ENCODE peak calls at places on chromosomes 1 and 21, in seven cellular contexts. S is CD14-positive monocyte, A is bronchial epithelial cell, N is PC-3, V is neural crest cell, M is uterus, D is GM10248. Z is an unnamed sample.

GRCh38 chr1:178580096-178580495 is 67.2 kb downstream of the TEX35 start:
- DNase-seq in A (no peak), D (no peak), M (no peak), S (no peak), V (no peak), N (no peak), Z (no peak)

GRCh38 chr1:109083923-109084322 is 6.6 kb upstream of the TMEM167B start:
- DNase-seq in A (no peak), S (no peak), M (no peak), V (peak; percentile 22), D (no peak), N (no peak), Z (no peak)

GRCh38 chr1:155729031-155729898 is 40.4 kb downstream of the DAP3 start:
- DNase-seq in A (peak; percentile 68), D (peak; percentile 28), N (peak; percentile 85), M (no peak), S (peak; percentile 52), V (peak; percentile 57), Z (peak; percentile 19)

GRCh38 chr1:16724718-16725438 is 15.4 kb upstream of the RNU1-4 start:
- DNase-seq in D (peak; percentile 29), N (peak; percentile 1), M (no peak), V (no peak), A (no peak), S (no peak), Z (peak; percentile 35)

GRCh38 chr1:24868016-24868875 is 61.8 kb downstream of the RUNX3 start:
- DNase-seq in M (no peak), A (no peak), D (no peak), V (no peak), S (no peak), N (no peak), Z (no peak)

GRCh38 chr1:64062529-64062928 is 140.9 kb upstream of the UBE2U start:
- DNase-seq in M (no peak), A (no peak), N (no peak), V (no peak), D (no peak), S (no peak), Z (no peak)

GRCh38 chr1:246961939-246962373 is 30.2 kb upstream of the AHCTF1 start:
- DNase-seq in V (no peak), S (peak; percentile 92), N (no peak), D (no peak), A (no peak), M (no peak), Z (peak; percentile 15)

GRCh38 chr21:41964171-41964570 is 10.4 kb upstream of the C2CD2 start:
- DNase-seq in D (no peak), V (no peak), A (no peak), M (no peak), N (no peak), S (no peak), Z (no peak)

GRCh38 chr1:88451856-88452255 is 232.2 kb upstream of the PKN2 start:
- DNase-seq in N (no peak), V (no peak), D (no peak), A (no peak), M (no peak), S (no peak), Z (no peak)

GRCh38 chr1:103218821-103219220 is 110.5 kb upstream of the COL11A1 start:
- DNase-seq in M (no peak), N (no peak), A (no peak), S (no peak), V (no peak), D (no peak), Z (no peak)

GRCh38 chr1:11796036-11796828 is 9.5 kb downstream of the MTHFR start:
- DNase-seq in V (no peak), S (no peak), A (no peak), N (no peak), D (no peak), M (no peak), Z (no peak)

GRCh38 chr1:153944005-153944821 is 2.3 kb downstream of the DENND4B start:
- DNase-seq in M (no peak), S (peak; percentile 83), N (no peak), D (no peak), A (no peak), V (no peak), Z (no peak)

GRCh38 chr1:177274687-177275211 is 104.0 kb downstream of the BRINP2 start:
- DNase-seq in S (no peak), M (peak; percentile 28), V (no peak), D (no peak), A (no peak), N (peak; percentile 74), Z (no peak)

GRCh38 chr1:145956776-145957442 is 908 bp downstream of the LIX1L start:
- DNase-seq in M (peak; percentile 66), N (no peak), S (no peak), A (no peak), V (no peak), D (no peak), Z (peak; percentile 33)

GRCh38 chr1:7229696-7230095 is 444.4 kb downstream of the CAMTA1 start:
- DNase-seq in A (no peak), N (no peak), D (no peak), M (no peak), V (no peak), S (no peak), Z (no peak)

GRCh38 chr1:161098161-161099068 is at the start of gene KLHDC9:
- DNase-seq in A (peak; percentile 64), M (peak; percentile 78), N (peak; percentile 96), S (peak; percentile 37), V (peak; percentile 74), D (peak; percentile 95), Z (peak; percentile 96)
- TF ChIP-seq CTCF in A (peak; percentile 32), M (peak; percentile 26), N (no peak), S (no peak), V (peak; percentile 29), D (peak; percentile 16), Z (no peak)

GRCh38 chr1:96080925-96081324 is 640.7 kb upstream of the PTBP2 start:
- DNase-seq in V (no peak), S (no peak), D (no peak), N (peak; percentile 43), A (no peak), M (no peak), Z (no peak)
- TF ChIP-seq CTCF in V (no peak), S (no peak), D (no peak), N (peak; percentile 51), A (no peak), M (no peak), Z (no peak)

GRCh38 chr1:91883470-91883869 is 2.5 kb downstream of the TGFBR3 start:
- DNase-seq in N (peak; percentile 68), M (no peak), S (no peak), A (peak; percentile 47), V (no peak), D (peak; percentile 48), Z (peak; percentile 60)
- TF ChIP-seq CTCF in N (peak; percentile 76), M (peak; percentile 53), S (peak; percentile 29), A (peak; percentile 39), V (peak; percentile 53), D (peak; percentile 45), Z (no peak)

DNA sequence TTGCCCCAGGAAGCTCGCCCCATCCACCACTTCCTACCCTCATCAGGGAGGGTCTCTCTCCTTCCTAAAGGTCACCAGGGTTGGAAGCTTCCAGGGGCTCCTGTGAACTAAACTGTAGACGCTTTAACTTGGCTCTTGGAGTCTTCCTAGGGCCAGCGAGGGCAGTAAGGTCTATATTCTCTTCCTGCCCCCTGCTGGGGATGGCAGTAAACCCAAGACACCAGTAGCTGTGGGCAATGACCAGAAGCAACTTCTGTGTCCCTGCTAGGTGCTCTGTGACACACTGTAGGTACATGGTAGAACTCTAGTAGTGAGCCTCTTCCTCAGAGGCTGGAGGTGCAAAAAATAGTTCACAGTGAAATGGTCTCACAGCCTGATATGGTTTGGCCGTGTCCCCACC is 30.0 kb downstream of the KCND3 start:
- DNase-seq in S (no peak), N (no peak), A (no peak), V (no peak), D (no peak), M (no peak), Z (no peak)
- TF ChIP-seq CTCF in S (no peak), N (peak; percentile 8), A (peak; percentile 49), V (no peak), D (no peak), M (no peak), Z (no peak)

GRCh38 chr1:20137604-20138003 is 1.5 kb upstream of the PLA2G2F start:
- DNase-seq in N (peak; percentile 15), S (peak; percentile 23), D (no peak), V (no peak), A (no peak), M (no peak), Z (no peak)
- TF ChIP-seq CTCF in N (no peak), S (no peak), D (no peak), V (no peak), A (no peak), M (no peak), Z (no peak)

GRCh38 chr1:61054636-61055035 is 27.7 kb upstream of the NFIA start:
- DNase-seq in N (no peak), S (no peak), D (no peak), M (no peak), A (no peak), V (no peak), Z (no peak)

GRCh38 chr1:61058477-61059245 is 23.7 kb upstream of the NFIA start:
- DNase-seq in M (no peak), S (no peak), V (no peak), A (peak; percentile 90), N (no peak), D (no peak), Z (no peak)

GRCh38 chr1:61055110-61055614 is 27.2 kb upstream of the NFIA start:
- DNase-seq in A (peak; percentile 79), S (no peak), D (no peak), N (peak; percentile 26), V (no peak), M (no peak), Z (no peak)

GRCh38 chr1:61053712-61054608 is 28.4 kb upstream of the NFIA start:
- DNase-seq in D (peak; percentile 16), M (peak; percentile 34), V (no peak), S (no peak), A (no peak), N (no peak), Z (no peak)

DNA sequence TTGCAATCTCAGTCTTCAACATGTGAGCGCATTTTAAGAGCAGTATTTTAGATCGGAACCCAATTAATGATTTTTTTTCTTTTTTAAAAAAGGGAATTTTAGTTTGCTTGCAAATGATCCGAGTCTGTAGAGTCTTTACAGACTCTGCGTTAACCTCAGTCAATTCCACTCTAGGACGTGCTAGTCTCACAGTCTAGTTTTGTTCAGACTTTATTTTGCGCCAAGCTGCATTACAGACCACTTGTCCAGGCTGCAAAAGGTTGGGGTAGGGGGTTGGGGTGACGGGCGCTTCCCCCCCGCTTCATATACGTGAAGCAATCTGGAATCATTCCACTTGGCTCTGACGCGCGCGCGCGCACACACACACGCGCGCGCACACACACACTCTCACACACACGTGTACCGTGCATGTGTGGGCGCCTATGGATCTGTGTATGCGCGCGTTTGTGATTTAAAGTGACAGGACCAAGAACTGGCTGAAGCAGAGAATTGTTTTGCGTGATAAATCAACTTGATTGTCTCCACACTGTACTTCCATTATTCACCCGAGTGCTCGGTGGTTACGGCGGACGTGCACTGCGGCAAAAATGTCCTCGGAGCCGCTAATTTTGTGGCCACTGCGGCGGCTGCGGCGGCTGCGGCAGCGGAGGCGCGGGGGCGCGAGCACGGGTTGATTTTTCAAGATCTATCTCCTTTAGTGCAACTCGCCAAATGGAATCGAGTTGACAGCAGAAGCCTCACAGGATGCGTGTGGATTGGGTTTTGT is 25.5 kb upstream of the NFIA start:
- DNase-seq in M (peak; percentile 60), V (no peak), A (peak; percentile 42), S (no peak), D (no peak), N (peak; percentile 65), Z (no peak)
- TF ChIP-seq CTCF in M (no peak), V (no peak), A (no peak), S (no peak), D (no peak), N (no peak), Z (no peak)